ENCODE peak calls at places on chromosomes 16 and 17, in seven cellular contexts. P is hippocampal formation; Q is epithelial cell of prostate; F is activated naive CD8-positive, alpha-beta T cell treated with anti-CD3 and anti-CD28 coated beads, Interleukin-2, amount 50 U/mL, for 16 hours; S is stimulated activated CD8-positive, alpha-beta memory T cell treated with anti-CD3 and anti-CD28 coated beads, Interleukin-7, amount 100 ng/mL, for 24 hours; H is hypothalamus; C is T-helper 2 cell. L is an unnamed sample.

GRCh38 chr17:56171186-56171959 is 18.1 kb downstream of the ANKFN1 start:
- DNase-seq in S (no peak), H (no peak), Q (no peak), F (no peak), C (no peak), P (no peak), L (no peak)

GRCh38 chr17:49755681-49756283 is 8.1 kb downstream of the FAM117A start:
- DNase-seq in H (no peak), Q (no peak), F (no peak), S (no peak), P (no peak), C (no peak), L (no peak)

GRCh38 chr16:57873218-57873617 is 70.9 kb upstream of the KIFC3 start:
- DNase-seq in P (no peak), C (no peak), S (no peak), H (no peak), F (no peak), Q (no peak), L (no peak)

GRCh38 chr16:67833035-67833417 is 9.1 kb upstream of the THAP11 start:
- DNase-seq in Q (no peak), H (no peak), C (no peak), S (no peak), P (no peak), F (no peak), L (no peak)

GRCh38 chr16:23081675-23082119 is 67.6 kb downstream of the USP31 start:
- DNase-seq in F (no peak), H (no peak), S (no peak), C (no peak), Q (peak), P (no peak), L (no peak)

GRCh38 chr16:56984639-56985038 is 4.7 kb upstream of the NLRC5 start:
- DNase-seq in H (no peak), F (no peak), S (no peak), P (no peak), Q (no peak), C (no peak), L (no peak)

GRCh38 chr17:43515641-43516040 is 30.5 kb downstream of the ETV4 start:
- DNase-seq in F (no peak), S (no peak), P (no peak), C (no peak), Q (no peak), H (no peak), L (no peak)

GRCh38 chr16:84683691-84684591 is 15.9 kb upstream of the USP10 start:
- DNase-seq in S (no peak), P (no peak), Q (no peak), C (no peak), H (no peak), F (no peak), L (no peak)

GRCh38 chr16:65068151-65068740 is 53.6 kb downstream of the CDH11 start:
- DNase-seq in C (no peak), F (no peak), H (no peak), P (no peak), S (no peak), Q (no peak), L (no peak)

GRCh38 chr16:72840591-72841381 is 207.1 kb downstream of the ZFHX3 start:
- DNase-seq in P (no peak), Q (no peak), S (no peak), F (no peak), C (no peak), H (no peak), L (no peak)

GRCh38 chr17:26773189-26774188 is 520.4 kb upstream of the WSB1 start:
- DNase-seq in S (no peak), C (no peak), H (no peak), P (no peak), F (no peak), Q (no peak), L (no peak)

GRCh38 chr17:13575922-13576419 is 25.8 kb downstream of the HS3ST3A1 start:
- DNase-seq in F (no peak), H (no peak), S (no peak), Q (no peak), P (no peak), C (no peak), L (no peak)

GRCh38 chr16:30949655-30950515 is 1.0 kb downstream of the ORAI3 start:
- DNase-seq in S (no peak), Q (peak), C (no peak), H (no peak), P (peak), F (no peak), L (no peak)

GRCh38 chr16:81172769-81173658 is 65.5 kb upstream of the BCO1 start:
- DNase-seq in Q (no peak), C (no peak), S (no peak), F (no peak), H (no peak), P (no peak), L (no peak)

GRCh38 chr16:27786881-27787625 is 237.1 kb downstream of the KATNIP start:
- DNase-seq in H (peak), Q (no peak), P (no peak), C (no peak), F (no peak), S (no peak), L (no peak)

GRCh38 chr16:14251419-14251818 is 180.3 kb downstream of the MRTFB start:
- DNase-seq in H (no peak), C (no peak), S (no peak), F (no peak), Q (no peak), P (no peak), L (no peak)

GRCh38 chr17:53950207-53950857 is 127.6 kb downstream of the KIF2B start:
- DNase-seq in H (no peak), F (no peak), Q (no peak), C (no peak), P (no peak), S (no peak), L (no peak)

GRCh38 chr16:593807-594206 is 3.9 kb downstream of the RAB40C start:
- DNase-seq in C (no peak), Q (no peak), F (no peak), H (peak), P (no peak), S (no peak), L (no peak)

GRCh38 chr16:23771027-23771426 is 16.2 kb downstream of the CHP2 start:
- DNase-seq in P (no peak), S (no peak), H (no peak), Q (peak), C (no peak), F (no peak), L (no peak)

GRCh38 chr16:81823111-81823510 is 44.0 kb downstream of the PLCG2 start:
- DNase-seq in Q (no peak), C (no peak), P (peak), H (no peak), S (no peak), F (no peak), L (no peak)

GRCh38 chr17:5541610-5542202 is 42.6 kb downstream of the NLRP1 start:
- DNase-seq in P (no peak), H (no peak), C (no peak), Q (no peak), S (no peak), F (no peak), L (no peak)

GRCh38 chr16:11254913-11255736 is 879 bp downstream of the SOCS1 start:
- DNase-seq in H (no peak), Q (no peak), S (no peak), C (peak), P (no peak), F (no peak), L (no peak)

GRCh38 chr17:49930880-49931279 is 38.1 kb upstream of the DLX4 start:
- DNase-seq in Q (no peak), C (no peak), F (no peak), P (no peak), S (no peak), H (no peak), L (no peak)

GRCh38 chr16:27448531-27449433 is 46.8 kb downstream of the IL21R start:
- DNase-seq in C (no peak), H (no peak), P (no peak), F (no peak), S (no peak), Q (no peak), L (no peak)

GRCh38 chr16:83402160-83402794 is 405.5 kb upstream of the HSBP1 start:
- DNase-seq in F (no peak), C (no peak), H (no peak), Q (no peak), P (no peak), S (no peak), L (no peak)

GRCh38 chr17:61399131-61400057 is at the start of gene TBX2:
- DNase-seq in S (no peak), Q (no peak), P (no peak), H (no peak), C (no peak), F (no peak), L (no peak)

GRCh38 chr16:54282202-54282922 is 4.2 kb downstream of the IRX3 start:
- DNase-seq in H (peak), F (no peak), C (no peak), P (peak), S (peak), Q (no peak), L (peak)

GRCh38 chr17:74390680-74391653 is 23.7 kb downstream of the GPR142 start:
- DNase-seq in F (no peak), C (no peak), S (no peak), Q (no peak), H (no peak), P (no peak), L (no peak)

GRCh38 chr17:75891605-75892555 is 4.9 kb downstream of the TRIM65 start:
- DNase-seq in H (no peak), Q (no peak), F (no peak), S (no peak), C (no peak), P (no peak), L (no peak)

GRCh38 chr16:24950275-24950674 is 64.9 kb downstream of the ARHGAP17 start:
- DNase-seq in H (no peak), P (no peak), Q (no peak), S (no peak), C (no peak), F (no peak), L (no peak)

GRCh38 chr17:47776330-47777197 is 43.5 kb downstream of the TBX21 start:
- DNase-seq in C (peak), Q (no peak), S (no peak), F (no peak), H (no peak), P (no peak), L (peak)

GRCh38 chr17:12644623-12645022 is 21.1 kb upstream of the MYOCD start:
- DNase-seq in S (no peak), P (no peak), F (no peak), H (no peak), C (no peak), Q (no peak), L (no peak)

GRCh38 chr16:14545346-14545884 is 84.6 kb downstream of the PARN start:
- DNase-seq in Q (no peak), S (no peak), H (no peak), F (no peak), P (no peak), C (no peak), L (no peak)

GRCh38 chr17:8707232-8707590 is 37.4 kb downstream of the CCDC42 start:
- DNase-seq in H (no peak), P (no peak), F (no peak), S (no peak), Q (no peak), C (no peak), L (no peak)

GRCh38 chr17:40327735-40328385 is 18.9 kb downstream of the RARA start:
- DNase-seq in H (no peak), S (no peak), C (no peak), Q (no peak), P (no peak), F (no peak), L (no peak)

GRCh38 chr17:2034157-2034556 is 4.2 kb downstream of the DPH1 start:
- DNase-seq in P (no peak), H (no peak), F (no peak), Q (no peak), S (no peak), C (no peak), L (no peak)

GRCh38 chr17:67546578-67547527 is 169.8 kb downstream of the PITPNC1 start:
- DNase-seq in H (no peak), P (peak), S (no peak), F (no peak), C (no peak), Q (no peak), L (no peak)

GRCh38 chr16:67547423-67548264 is 14.7 kb upstream of the CTCF start:
- DNase-seq in Q (no peak), F (no peak), C (no peak), P (no peak), S (no peak), H (no peak), L (no peak)